ENCODE peak calls at places on chromosomes 3 and 15, in four cellular contexts. F is IMR-90, T is GM12878, P is K562. Q is an unnamed sample.

GRCh38 chr3:69558912-69559311 is 173.0 kb upstream of the FRMD4B start:
- DNase-seq in F (no peak), T (no peak), P (no peak), Q (peak; percentile 11)

GRCh38 chr3:174859756-174860155 is 622 bp downstream of the NAALADL2 start:
- DNase-seq in F (no peak), P (no peak), T (no peak), Q (no peak)

GRCh38 chr15:69298697-69299441 is at the start of gene PAQR5:
- DNase-seq in P (peak; percentile 80), F (no peak), T (no peak), Q (no peak)

GRCh38 chr15:79065744-79066376 is 24.7 kb downstream of the RASGRF1 start:
- DNase-seq in T (no peak), P (no peak), F (no peak), Q (no peak)

GRCh38 chr3:72008226-72008996 is 223.5 kb upstream of the PROK2 start:
- DNase-seq in F (peak; percentile 41), T (no peak), P (no peak), Q (no peak)

GRCh38 chr3:150384517-150385212 is 23.4 kb upstream of the TSC22D2 start:
- DNase-seq in F (peak; percentile 12), T (peak; percentile 97), P (peak; percentile 72), Q (no peak)

GRCh38 chr3:174440741-174441587 is 418.2 kb upstream of the NAALADL2 start:
- DNase-seq in T (no peak), P (peak; percentile 67), F (peak; percentile 92), Q (peak; percentile 90)

GRCh38 chr15:85760531-85761371 is 34.0 kb downstream of the KLHL25 start:
- DNase-seq in T (no peak), F (no peak), P (no peak), Q (no peak)

GRCh38 chr3:11154953-11155325 is 646 bp downstream of the HRH1 start:
- DNase-seq in F (peak; percentile 38), P (no peak), T (no peak), Q (no peak)

GRCh38 chr15:47820047-47820779 is 102.9 kb downstream of the SEMA6D start:
- DNase-seq in T (no peak), F (peak; percentile 25), P (no peak), Q (no peak)

GRCh38 chr3:17032407-17033034 is 147.8 kb downstream of the PLCL2 start:
- DNase-seq in F (peak; percentile 36), T (no peak), P (peak; percentile 19), Q (peak; percentile 58)

GRCh38 chr3:129100274-129100673 is 21.3 kb downstream of the RAB43 start:
- DNase-seq in F (no peak), T (no peak), P (no peak), Q (no peak)

GRCh38 chr3:100500320-100500880 is 8.0 kb downstream of the TMEM45A start:
- DNase-seq in P (no peak), F (no peak), T (no peak), Q (no peak)

GRCh38 chr15:42253300-42253699 is 19.7 kb upstream of the GANC start:
- DNase-seq in T (no peak), F (no peak), P (no peak), Q (no peak)

GRCh38 chr3:156148946-156149348 is 28.6 kb downstream of the KCNAB1 start:
- DNase-seq in T (no peak), P (no peak), F (peak; percentile 19), Q (peak; percentile 82)

GRCh38 chr15:48530528-48530927 is 115.0 kb downstream of the FBN1 start:
- DNase-seq in P (no peak), F (no peak), T (no peak), Q (no peak)

GRCh38 chr3:183244219-183244618 is 8.8 kb upstream of the B3GNT5 start:
- DNase-seq in F (no peak), P (no peak), T (no peak), Q (peak; percentile 37)

GRCh38 chr3:110180733-110181132 is 843.4 kb upstream of the DPPA4 start:
- DNase-seq in T (no peak), F (peak; percentile 33), P (no peak), Q (no peak)

GRCh38 chr3:149243540-149243939 is 21.9 kb upstream of the CP start:
- DNase-seq in F (no peak), P (no peak), T (no peak), Q (no peak)

GRCh38 chr3:44055951-44056350 is 185.7 kb upstream of the TOPAZ1 start:
- DNase-seq in P (no peak), T (no peak), F (peak; percentile 17), Q (no peak)

GRCh38 chr3:127052121-127052561 is 69.2 kb downstream of the PLXNA1 start:
- DNase-seq in P (no peak), F (no peak), T (no peak), Q (no peak)

GRCh38 chr3:80050826-80051601 is 283.2 kb upstream of the ROBO1 start:
- DNase-seq in P (no peak), T (no peak), F (no peak), Q (no peak)

GRCh38 chr3:53303957-53304356 is 43.4 kb downstream of the DCP1A start:
- DNase-seq in T (no peak), P (no peak), F (peak; percentile 11), Q (no peak)

GRCh38 chr15:91369823-91370222 is 269.8 kb downstream of the SV2B start:
- DNase-seq in F (no peak), T (no peak), P (no peak), Q (no peak)

GRCh38 chr3:34056951-34057390 is 258.5 kb downstream of the PDCD6IP start:
- DNase-seq in T (peak; percentile 89), P (no peak), F (peak; percentile 49), Q (no peak)

GRCh38 chr3:193124861-193125260 is 116.2 kb upstream of the PLAAT1 start:
- DNase-seq in T (no peak), P (no peak), F (no peak), Q (no peak)

GRCh38 chr3:27756877-27757276 is 34.8 kb upstream of the EOMES start:
- DNase-seq in P (no peak), F (no peak), T (no peak), Q (no peak)

GRCh38 chr15:63156086-63156707 is 1.1 kb downstream of the RPS27L start:
- DNase-seq in T (no peak), P (no peak), F (no peak), Q (peak; percentile 47)

GRCh38 chr15:99703603-99704443 is 29.4 kb downstream of the LYSMD4 start:
- DNase-seq in P (peak; percentile 44), T (no peak), F (peak; percentile 95), Q (peak; percentile 96)

GRCh38 chr3:63979093-63979492 is 44.2 kb downstream of the PSMD6 start:
- DNase-seq in P (no peak), F (no peak), T (no peak), Q (no peak)

DNA sequence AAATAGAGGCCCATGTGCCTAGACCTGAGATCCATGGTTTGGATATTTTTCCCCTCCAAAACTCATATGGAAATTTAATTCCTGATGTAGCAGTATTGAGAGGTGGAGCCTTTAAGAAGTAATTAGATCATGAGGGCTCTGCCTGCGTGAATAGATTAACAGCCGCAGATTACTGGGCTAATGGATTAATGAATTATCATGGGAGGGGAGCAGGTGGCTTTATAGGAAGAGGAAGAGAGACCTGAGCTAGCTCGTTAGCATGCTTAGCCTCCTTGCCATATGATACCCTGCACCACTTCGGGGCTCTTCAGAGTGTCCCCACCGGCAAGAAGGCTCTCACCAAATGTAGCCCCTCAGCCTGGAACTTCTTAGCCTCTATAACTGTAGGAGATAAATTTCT is 15.8 kb downstream of the ARHGEF26 start:
- DNase-seq in P (no peak), T (no peak), F (no peak), Q (no peak)
- TF ChIP-seq FOS in P (no peak), T (no peak), F (no peak), Q (no peak)

GRCh38 chr3:105399611-105400010 is 32.9 kb downstream of the ALCAM start:
- DNase-seq in T (no peak), F (no peak), P (no peak), Q (no peak)
- TF ChIP-seq FOS in T (no peak), F (no peak), P (no peak), Q (no peak)

GRCh38 chr15:77178421-77178820 is 107.5 kb upstream of the TSPAN3 start:
- DNase-seq in F (no peak), T (no peak), P (no peak), Q (no peak)
- TF ChIP-seq FOS in F (no peak), T (no peak), P (no peak), Q (no peak)

GRCh38 chr3:136734382-136735070 is 17.7 kb downstream of the STAG1 start:
- DNase-seq in F (no peak), T (no peak), P (no peak), Q (peak; percentile 55)
- TF ChIP-seq FOS in F (no peak), T (no peak), P (no peak), Q (no peak)

GRCh38 chr3:134084230-134084950 is 54.7 kb upstream of the SLCO2A1 start:
- DNase-seq in P (no peak), F (no peak), T (no peak), Q (no peak)

GRCh38 chr3:134086616-134087015 is 56.9 kb upstream of the SLCO2A1 start:
- DNase-seq in P (no peak), F (no peak), T (no peak), Q (no peak)

GRCh38 chr3:134090031-134090430 is 60.3 kb upstream of the SLCO2A1 start:
- DNase-seq in P (no peak), F (peak; percentile 76), T (no peak), Q (no peak)

GRCh38 chr3:134085034-134085775 is 55.5 kb upstream of the SLCO2A1 start:
- DNase-seq in F (peak; percentile 43), P (no peak), T (no peak), Q (no peak)

DNA sequence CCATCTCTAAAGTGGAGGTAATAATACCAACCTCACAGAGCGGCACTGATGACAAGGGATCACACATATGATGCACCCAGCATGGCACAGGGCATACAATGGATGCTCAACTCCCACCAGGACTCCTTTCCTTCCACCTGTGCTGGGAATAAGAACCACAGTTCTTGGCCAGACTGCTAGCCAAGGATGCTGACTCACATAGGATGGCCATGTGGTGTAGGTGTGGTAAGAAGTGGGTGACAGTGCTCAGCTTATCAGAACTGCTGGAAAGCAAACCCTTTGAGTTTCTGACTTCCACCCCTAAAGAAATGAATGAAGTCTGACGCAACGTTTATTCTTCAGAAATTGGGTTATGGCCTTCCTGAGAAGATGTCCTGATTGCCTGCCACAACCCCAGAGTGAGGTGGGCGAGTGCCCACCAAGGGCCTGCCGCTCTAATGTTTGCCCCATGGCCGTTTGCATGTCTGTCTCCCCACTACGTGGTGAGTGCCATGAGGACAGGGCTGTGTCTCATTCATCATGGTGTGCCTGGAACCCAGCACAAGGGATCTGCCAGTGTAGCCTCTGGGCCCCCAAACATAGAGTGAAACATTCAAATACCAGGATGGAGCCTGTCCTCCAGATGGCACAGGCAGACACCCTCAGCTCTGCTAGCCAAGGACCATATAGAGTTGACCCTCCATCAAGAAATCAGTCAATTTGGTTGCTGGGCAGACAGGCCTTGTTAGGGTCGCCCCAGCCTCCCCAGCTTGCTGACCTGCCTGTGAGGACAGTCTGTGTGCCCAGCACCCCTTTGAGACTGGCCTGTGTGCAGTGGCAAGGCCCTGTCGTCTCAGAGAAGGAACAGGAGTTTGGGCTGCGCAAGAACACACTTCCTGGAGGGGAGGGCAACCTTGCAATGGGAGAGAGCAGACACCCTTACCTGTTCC is 57.6 kb upstream of the SLCO2A1 start:
- DNase-seq in P (no peak), T (no peak), F (peak; percentile 55), Q (no peak)
- TF ChIP-seq FOS in P (no peak), T (no peak), F (no peak), Q (no peak)